ENCODE peak calls at places on chromosomes 5 and 9, in nine cellular contexts. P is adrenal gland; A is HCT116; S is dorsolateral prefrontal cortex; V is A673; F is prostate gland; T is CD4-positive, alpha-beta memory T cell; R is Peyer's patch; E is lower lobe of right lung. B is an unnamed sample.
A peak's percentile ranks its signal among the peaks of the same experiment; 100 is the strongest.

GRCh38 chr9:73183917-73184861 is 32.5 kb downstream of the ANXA1 start:
- DNase-seq in P (no peak), A (peak; percentile 38), S (no peak), V (peak; percentile 74), F (no peak), T (peak; percentile 60), R (no peak), E (no peak), B (peak; percentile 18)

GRCh38 chr9:102974530-102974929 is 20.6 kb upstream of the CYLC2 start:
- DNase-seq in P (no peak), A (no peak), S (no peak), V (no peak), F (no peak), T (no peak), R (no peak), E (no peak), B (no peak)

GRCh38 chr5:132655821-132656773 is 1.9 kb upstream of the IL13 start:
- DNase-seq in P (no peak), A (no peak), S (no peak), V (peak; percentile 32), F (no peak), T (peak; percentile 26), R (no peak), E (no peak), B (no peak)

GRCh38 chr9:84708400-84708799 is 38.9 kb downstream of the NTRK2 start:
- DNase-seq in P (no peak), A (no peak), S (no peak), V (no peak), F (no peak), T (no peak), R (no peak), E (no peak), B (no peak)

GRCh38 chr5:134398609-134399155 is 13.0 kb downstream of the CDKN2AIPNL start:
- DNase-seq in P (peak; percentile 73), A (no peak), S (no peak), V (no peak), F (no peak), T (no peak), R (peak; percentile 36), E (no peak), B (no peak)

GRCh38 chr5:90759119-90759518 is 200.5 kb downstream of the ADGRV1 start:
- DNase-seq in P (no peak), A (no peak), S (no peak), V (no peak), F (no peak), T (no peak), R (no peak), E (no peak), B (no peak)

GRCh38 chr5:88734191-88734640 is 148.8 kb downstream of the MEF2C start:
- DNase-seq in P (no peak), A (no peak), S (no peak), V (no peak), F (no peak), T (no peak), R (peak; percentile 73), E (no peak), B (peak; percentile 24)

GRCh38 chr5:360277-361027 is 38.9 kb downstream of the AHRR start:
- DNase-seq in P (no peak), A (no peak), S (no peak), V (no peak), F (no peak), T (no peak), R (no peak), E (no peak), B (no peak)

GRCh38 chr5:150596826-150597225 is 43.6 kb upstream of the SYNPO start:
- DNase-seq in P (no peak), A (no peak), S (no peak), V (peak; percentile 41), F (no peak), T (no peak), R (no peak), E (peak; percentile 3), B (no peak)

GRCh38 chr5:62395210-62395950 is 8.3 kb downstream of the DIMT1 start:
- DNase-seq in P (no peak), A (no peak), S (no peak), V (no peak), F (no peak), T (no peak), R (no peak), E (no peak), B (peak; percentile 14)

GRCh38 chr5:68653471-68653870 is 437.9 kb downstream of the PIK3R1 start:
- DNase-seq in P (no peak), A (no peak), S (no peak), V (no peak), F (no peak), T (no peak), R (no peak), E (no peak), B (no peak)

GRCh38 chr5:161034456-161034855 is 182.4 kb upstream of the ATP10B start:
- DNase-seq in P (no peak), A (no peak), S (no peak), V (no peak), F (no peak), T (no peak), R (no peak), E (no peak), B (no peak)
- H3K27me3 ChIP-seq in P (no peaks in the 10 kb centered on the region), A (no peaks in the 10 kb centered on the region), S (no peaks in the 10 kb centered on the region), V (no peaks in the 10 kb centered on the region), F (no peaks in the 10 kb centered on the region), T (no peaks in the 10 kb centered on the region), R (no peaks in the 10 kb centered on the region), E (no peaks in the 10 kb centered on the region), B (no peaks in the 10 kb centered on the region)

DNA sequence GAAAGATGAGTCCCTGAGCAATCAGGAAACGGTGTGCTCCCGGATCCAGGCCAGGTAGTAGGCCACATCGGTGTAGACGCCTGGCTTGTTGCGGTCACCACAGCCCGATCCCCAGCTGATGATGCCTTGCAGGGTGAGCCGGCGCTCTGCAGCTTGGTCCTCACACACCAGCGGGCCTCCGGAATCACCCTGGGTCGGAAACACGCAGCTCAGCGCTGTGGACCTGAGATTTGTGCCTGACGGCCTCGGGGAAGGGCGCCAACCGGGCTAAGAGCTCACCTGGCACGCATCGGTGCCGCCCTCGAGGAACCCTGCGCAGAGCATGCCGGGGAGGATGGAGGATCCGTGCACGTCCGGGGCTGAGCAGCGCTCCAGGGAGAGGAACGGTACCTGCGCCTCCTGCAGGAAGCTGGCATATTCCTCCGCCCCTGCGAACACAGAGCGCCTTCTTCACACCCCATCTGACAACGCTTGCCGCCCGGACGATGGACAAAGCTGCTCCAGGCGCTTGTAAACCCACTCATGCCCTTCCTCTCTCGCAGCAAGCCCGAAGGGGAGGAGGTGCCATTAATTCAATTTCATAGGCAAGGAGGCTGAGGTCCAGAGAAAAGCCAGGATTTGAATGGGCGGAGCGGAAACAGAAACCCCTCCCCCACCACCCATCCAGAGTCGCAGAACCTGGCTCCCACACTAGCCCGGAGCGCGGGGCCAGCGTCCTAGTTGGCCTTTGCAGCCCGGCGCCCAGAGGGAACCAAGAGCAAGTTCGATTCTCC is 2.0 kb upstream of the PFN3 start:
- DNase-seq in P (no peak), A (peak; percentile 82), S (no peak), V (peak; percentile 66), F (peak; percentile 77), T (peak; percentile 65), R (peak; percentile 90), E (peak; percentile 84), B (peak; percentile 75)
- H3K27me3 ChIP-seq in P (peaks cover 65% of the 10 kb centered on the region), A (no peaks in the 10 kb centered on the region), S (peaks cover 69% of the 10 kb centered on the region), V (peaks cover 44% of the 10 kb centered on the region), F (no peaks in the 10 kb centered on the region), T (no peaks in the 10 kb centered on the region), R (no peaks in the 10 kb centered on the region), E (peaks cover 64% of the 10 kb centered on the region), B (peaks cover 35% of the 10 kb centered on the region)

GRCh38 chr9:1047605-1048235 is 2.4 kb upstream of the DMRT2 start:
- DNase-seq in P (no peak), A (no peak), S (no peak), V (no peak), F (no peak), T (no peak), R (no peak), E (no peak), B (peak; percentile 73)
- H3K27me3 ChIP-seq in P (peaks cover 96% of the 10 kb centered on the region), A (no peaks in the 10 kb centered on the region), S (peaks cover 100% of the 10 kb centered on the region), V (peaks cover 97% of the 10 kb centered on the region), F (peaks cover 45% of the 10 kb centered on the region), T (peaks cover 72% of the 10 kb centered on the region), R (no peaks in the 10 kb centered on the region), E (peaks cover 100% of the 10 kb centered on the region), B (no peaks in the 10 kb centered on the region)

GRCh38 chr5:173268750-173269580 is 34.0 kb upstream of the NKX2-5 start:
- DNase-seq in P (no peak), A (no peak), S (no peak), V (no peak), F (no peak), T (no peak), R (no peak), E (no peak), B (no peak)
- H3K27me3 ChIP-seq in P (peaks cover 16% of the 10 kb centered on the region), A (no peaks in the 10 kb centered on the region), S (peaks cover 4% of the 10 kb centered on the region), V (no peaks in the 10 kb centered on the region), F (peaks cover 11% of the 10 kb centered on the region), T (peaks cover 5% of the 10 kb centered on the region), R (no peaks in the 10 kb centered on the region), E (peaks cover 35% of the 10 kb centered on the region), B (peaks cover 14% of the 10 kb centered on the region)

DNA sequence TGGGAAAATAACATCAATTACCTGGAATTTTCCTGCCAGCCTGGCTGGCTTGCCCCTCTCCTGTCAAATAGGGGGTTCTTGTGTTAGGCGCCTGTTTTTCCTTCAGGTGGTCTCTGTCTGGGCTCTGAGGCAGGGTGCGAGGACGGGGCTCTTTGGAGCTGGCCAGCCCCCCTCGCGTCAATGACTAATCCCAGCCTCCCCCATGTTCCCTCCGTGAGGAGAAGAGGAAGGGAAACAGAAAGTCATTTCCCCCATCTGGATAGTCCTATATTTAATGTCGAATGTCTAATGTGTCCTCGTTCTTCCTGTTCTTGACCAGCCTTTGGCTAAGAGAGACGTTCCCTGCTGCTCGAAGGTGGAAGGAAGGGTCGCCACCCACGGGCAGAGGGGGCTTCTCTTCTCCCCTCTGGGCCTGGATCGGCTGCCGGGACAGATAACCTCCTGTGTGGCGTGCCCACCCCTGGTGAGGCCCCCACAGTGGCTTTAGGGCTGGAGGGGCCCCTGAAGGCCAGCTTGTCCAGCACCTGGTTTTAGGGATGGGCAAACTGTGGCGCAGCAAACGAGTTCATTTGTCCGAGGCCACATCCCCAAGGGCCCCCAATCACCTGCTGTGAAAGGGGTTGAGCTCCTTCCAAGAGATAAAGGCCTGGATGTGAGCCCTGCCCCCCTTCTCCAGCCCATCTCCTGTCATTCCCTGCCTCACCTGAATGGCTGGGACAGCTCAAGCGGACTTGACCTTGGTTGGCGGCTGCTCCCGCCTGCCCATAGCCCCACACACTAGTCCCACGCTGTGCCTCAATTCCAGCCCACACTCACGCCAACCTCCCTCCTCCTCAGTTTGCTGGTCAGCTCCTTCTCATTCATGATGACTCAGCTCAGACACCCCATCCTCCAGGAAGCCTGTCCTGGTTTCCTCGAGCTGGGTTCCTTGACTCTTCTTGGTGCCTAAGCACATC is 35.9 kb upstream of the UNC5A start:
- DNase-seq in P (no peak), A (no peak), S (no peak), V (no peak), F (no peak), T (no peak), R (peak; percentile 14), E (no peak), B (no peak)
- H3K27me3 ChIP-seq in P (peaks cover 3% of the 10 kb centered on the region), A (no peaks in the 10 kb centered on the region), S (peaks cover 8% of the 10 kb centered on the region), V (no peaks in the 10 kb centered on the region), F (peaks cover 4% of the 10 kb centered on the region), T (no peaks in the 10 kb centered on the region), R (no peaks in the 10 kb centered on the region), E (peaks cover 33% of the 10 kb centered on the region), B (peaks cover 5% of the 10 kb centered on the region)

B was measured in MG63.